ENCODE peak calls at places on chromosomes 1 and 21, in four cellular contexts. Q is lung, U is Right ventricle myocardium inferior, M is LoVo. W is an unnamed sample.
A peak's percentile ranks its signal among the peaks of the same experiment; 100 is the strongest.

GRCh38 chr1:2468041-2468472 is 8.0 kb upstream of the PLCH2 start:
- DNase-seq in M (no peak), U (no peak), Q (no peak), W (no peak)

GRCh38 chr21:35256468-35256988 is 207.4 kb upstream of the RUNX1 start:
- DNase-seq in U (peak; percentile 90), Q (peak; percentile 88), M (peak; percentile 89), W (peak; percentile 95)

GRCh38 chr1:185973645-185974044 is 239.5 kb downstream of the HMCN1 start:
- DNase-seq in U (no peak), M (peak; percentile 9), Q (no peak), W (no peak)

GRCh38 chr1:68164970-68165369 is 67.4 kb downstream of the WLS start:
- DNase-seq in U (no peak), M (no peak), Q (no peak), W (no peak)

GRCh38 chr1:98331232-98331631 is 330.3 kb upstream of the SNX7 start:
- DNase-seq in M (peak; percentile 20), Q (no peak), U (no peak), W (no peak)

GRCh38 chr21:37631319-37632117 is 264.9 kb downstream of the DYRK1A start:
- DNase-seq in M (no peak), Q (no peak), U (no peak), W (peak; percentile 45)

GRCh38 chr1:16189003-16189402 is 23.4 kb downstream of the ARHGEF19 start:
- DNase-seq in M (peak; percentile 89), Q (no peak), U (no peak), W (no peak)

GRCh38 chr1:168520832-168521231 is 23.0 kb downstream of the XCL2 start:
- DNase-seq in Q (no peak), M (no peak), U (no peak), W (no peak)

GRCh38 chr21:42199488-42200463 is 19.2 kb upstream of the ABCG1 start:
- DNase-seq in M (peak; percentile 11), Q (no peak), U (no peak), W (no peak)

W was measured in stomach.